ENCODE peak calls at places on chromosomes 2 and 18, in eight cellular contexts. S, P, U, G, T, M, E and J are unnamed samples.

GRCh38 chr2:144237845-144238637 is 281.9 kb downstream of the ZEB2 start:
- DNase-seq in E (no peak), M (no peak), G (no peak), S (no peak), P (no peak), T (peak; percentile 64), U (peak; percentile 50), J (no peak)

GRCh38 chr2:100821255-100821912 is 1.4 kb downstream of the NPAS2 start:
- DNase-seq in S (no peak), U (no peak), P (no peak), M (no peak), T (no peak), G (no peak), E (no peak), J (peak; percentile 47)

GRCh38 chr2:120934891-120935338 is 199.2 kb downstream of the GLI2 start:
- DNase-seq in G (peak; percentile 83), U (no peak), E (peak; percentile 95), P (no peak), S (peak; percentile 88), T (no peak), M (no peak), J (peak; percentile 95)

GRCh38 chr2:212815453-212815852 is 276.9 kb upstream of the ERBB4 start:
- DNase-seq in E (no peak), U (no peak), T (no peak), P (no peak), S (peak; percentile 29), M (no peak), G (no peak), J (no peak)

GRCh38 chr2:38181802-38182517 is 106.0 kb upstream of the CYP1B1 start:
- DNase-seq in E (no peak), U (peak; percentile 50), T (no peak), G (no peak), S (no peak), P (no peak), M (no peak), J (no peak)

GRCh38 chr18:12391487-12392136 is 14.6 kb upstream of the AFG3L2 start:
- DNase-seq in T (no peak), P (peak; percentile 60), G (peak; percentile 65), U (peak; percentile 59), S (peak; percentile 76), M (peak; percentile 52), E (peak; percentile 85), J (peak; percentile 69)

GRCh38 chr2:179965291-179965690 is 41.8 kb downstream of the CWC22 start:
- DNase-seq in M (no peak), G (no peak), P (no peak), S (no peak), U (no peak), T (no peak), E (no peak), J (no peak)

GRCh38 chr2:153940511-153940910 is 68.8 kb downstream of the GALNT13 start:
- DNase-seq in M (no peak), G (no peak), P (no peak), T (no peak), U (no peak), S (peak; percentile 39), E (no peak), J (peak; percentile 29)

GRCh38 chr18:69866250-69866649 is 81.4 kb downstream of the CD226 start:
- DNase-seq in T (no peak), U (no peak), S (no peak), M (no peak), E (no peak), P (no peak), G (no peak), J (no peak)

GRCh38 chr2:135969655-135970387 is 15.6 kb downstream of the DARS1 start:
- DNase-seq in U (no peak), G (no peak), E (no peak), P (no peak), S (no peak), T (no peak), M (no peak), J (peak; percentile 52)

GRCh38 chr2:132589060-132589765 is 80.8 kb downstream of the LYPD1 start:
- DNase-seq in S (no peak), P (no peak), M (peak; percentile 30), U (no peak), G (no peak), E (no peak), T (no peak), J (no peak)

GRCh38 chr2:227436436-227436835 is 35.5 kb upstream of the AGFG1 start:
- DNase-seq in U (no peak), G (no peak), E (no peak), T (no peak), P (no peak), S (no peak), M (no peak), J (no peak)

GRCh38 chr2:170155022-170155722 is 22.8 kb upstream of the MYO3B start:
- DNase-seq in U (peak; percentile 4), E (peak; percentile 38), M (no peak), P (no peak), G (no peak), S (peak; percentile 11), T (no peak), J (peak; percentile 35)

GRCh38 chr2:214853906-214854305 is 44.4 kb upstream of the BARD1 start:
- DNase-seq in P (no peak), T (no peak), U (no peak), S (no peak), M (no peak), G (no peak), E (no peak), J (no peak)

GRCh38 chr2:236563953-236564352 is 5.7 kb upstream of the ACKR3 start:
- DNase-seq in T (no peak), P (no peak), M (no peak), U (no peak), G (no peak), E (no peak), S (no peak), J (no peak)

GRCh38 chr2:204205548-204205947 is 269.0 kb downstream of the ICOS start:
- DNase-seq in S (no peak), M (no peak), T (no peak), G (peak; percentile 86), E (no peak), P (no peak), U (no peak), J (no peak)